ENCODE peak calls at places on chromosomes 4 and X, in four cellular contexts. I is SK-N-SH, S is astrocyte of the spinal cord, E is ascending aorta. M is an unnamed sample.

GRCh38 chr4:118281611-118282442 is 71.0 kb downstream of the PRSS12 start:
- DNase-seq in S (peak; percentile 67), I (no peak), E (no peak), M (peak; percentile 49)

GRCh38 chrX:107288676-107289075 is 82.3 kb downstream of the DNAAF6 start:
- DNase-seq in S (no peak), E (no peak), I (no peak), M (no peak)

GRCh38 chrX:117610806-117611205 is 505.8 kb downstream of the KLHL13 start:
- DNase-seq in E (no peak), S (no peak), I (no peak), M (no peak)

GRCh38 chrX:131187234-131187633 is 101.9 kb downstream of the IGSF1 start:
- DNase-seq in I (no peak), S (no peak), E (no peak), M (no peak)

GRCh38 chrX:77493677-77494553 is 46.7 kb downstream of the FGF16 start:
- DNase-seq in S (peak; percentile 76), E (no peak), I (no peak), M (peak; percentile 23)

GRCh38 chrX:40209951-40210617 is 112.3 kb upstream of the BCOR start:
- DNase-seq in S (peak; percentile 13), I (no peak), E (no peak), M (peak; percentile 27)

GRCh38 chr4:2334826-2335728 is 73.2 kb upstream of the MXD4 start:
- DNase-seq in I (peak; percentile 55), S (no peak), E (no peak), M (no peak)

GRCh38 chr4:66178901-66179300 is 508.6 kb upstream of the EPHA5 start:
- DNase-seq in S (peak; percentile 76), I (no peak), E (no peak), M (peak; percentile 76)

GRCh38 chr4:105113800-105114199 is 32.9 kb upstream of the TET2 start:
- DNase-seq in S (peak; percentile 25), I (no peak), E (no peak), M (no peak)

GRCh38 chr4:142112451-142112850 is 476.1 kb downstream of the IL15 start:
- DNase-seq in S (no peak), E (no peak), I (no peak), M (no peak)

GRCh38 chr4:184538023-184538599 is 63.8 kb upstream of the IRF2 start:
- DNase-seq in S (peak; percentile 93), I (peak; percentile 79), E (peak; percentile 62), M (peak; percentile 95)

GRCh38 chrX:75911716-75912115 is 126.7 kb upstream of the MAGEE2 start:
- DNase-seq in S (no peak), I (no peak), E (no peak), M (no peak)

GRCh38 chr4:19497692-19498091 is 754.0 kb upstream of the SLIT2 start:
- DNase-seq in E (no peak), I (no peak), S (no peak), M (no peak)

GRCh38 chrX:112631892-112632291 is 47.8 kb downstream of the LHFPL1 start:
- DNase-seq in S (no peak), I (no peak), E (no peak), M (no peak)

GRCh38 chr4:155799794-155800123 is 40.9 kb downstream of the GUCY1B1 start:
- DNase-seq in E (no peak), S (no peak), I (no peak), M (no peak)

GRCh38 chr4:155799106-155799793 is 40.4 kb downstream of the GUCY1B1 start:
- DNase-seq in E (no peak), I (no peak), S (no peak), M (peak; percentile 47)

GRCh38 chr4:155794589-155794988 is 35.8 kb downstream of the GUCY1B1 start:
- DNase-seq in I (no peak), E (no peak), S (no peak), M (no peak)

GRCh38 chr4:155800685-155801343 is 42.0 kb downstream of the GUCY1B1 start:
- DNase-seq in I (no peak), S (no peak), E (no peak), M (no peak)

GRCh38 chr4:155796031-155796430 is 37.2 kb downstream of the GUCY1B1 start:
- DNase-seq in S (peak; percentile 74), I (peak; percentile 15), E (no peak), M (no peak)
- TF ChIP-seq CTCF in S (peak; percentile 59), I (peak; percentile 44), E (no peak), M (peak; percentile 51)

GRCh38 chr4:11647433-11647832 is 218.7 kb upstream of the HS3ST1 start:
- DNase-seq in S (no peak), I (no peak), E (no peak), M (no peak)

DNA sequence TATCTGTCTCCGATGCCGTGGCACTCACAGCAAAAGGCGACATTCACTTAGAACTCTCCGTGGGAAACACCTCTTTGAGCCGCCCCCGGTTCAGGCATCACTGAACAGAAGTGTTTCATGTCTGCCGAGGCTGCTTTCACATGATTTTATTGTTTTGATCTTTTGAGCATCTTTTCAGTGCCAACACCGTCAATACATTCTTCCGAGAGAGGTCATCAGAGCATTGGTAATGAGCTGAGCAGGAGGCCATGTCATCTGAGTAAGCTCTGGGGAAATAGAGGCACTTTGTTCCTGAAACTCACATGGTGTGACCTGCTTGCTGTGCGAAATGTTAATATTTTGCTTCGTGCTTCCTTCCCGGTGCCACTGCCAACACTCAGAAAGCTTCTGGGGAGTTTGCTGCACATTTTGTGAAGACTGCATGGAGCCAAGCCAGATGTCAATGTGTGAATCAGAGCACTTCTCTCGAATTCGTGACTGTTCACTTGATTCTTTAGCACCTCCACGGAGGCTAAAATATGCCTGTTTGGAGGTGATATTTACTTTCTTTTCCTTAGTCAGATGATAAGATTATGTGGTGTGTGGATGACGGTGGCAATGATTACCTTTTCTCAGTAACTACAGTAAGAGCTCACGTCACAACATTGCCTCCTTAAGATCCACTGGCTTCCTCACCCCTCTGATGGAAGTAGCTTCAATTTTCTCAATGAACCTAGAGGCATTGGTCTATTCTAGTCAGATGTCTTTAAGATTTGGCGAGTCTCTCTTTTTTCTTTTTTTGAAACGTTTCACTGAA is 222.3 kb upstream of the HS3ST1 start:
- DNase-seq in I (no peak), S (peak; percentile 17), E (no peak), M (peak; percentile 43)
- H3K4me3 ChIP-seq in I (no peak overlapping the region), S (no peak overlapping the region), E (no peak overlapping the region), M (no peak overlapping the region)

GRCh38 chr4:163193717-163194116 is 27.0 kb upstream of the NAF1 start:
- DNase-seq in E (no peak), I (peak; percentile 3), S (no peak), M (no peak)

GRCh38 chr4:163195247-163195765 is 28.6 kb upstream of the NAF1 start:
- DNase-seq in I (no peak), S (no peak), E (no peak), M (no peak)

GRCh38 chr4:163194593-163194992 is 27.9 kb upstream of the NAF1 start:
- DNase-seq in S (no peak), I (no peak), E (no peak), M (no peak)

GRCh38 chr4:163196904-163197505 is 30.3 kb upstream of the NAF1 start:
- DNase-seq in I (no peak), S (no peak), E (no peak), M (no peak)

GRCh38 chr4:163191999-163192398 is 25.3 kb upstream of the NAF1 start:
- DNase-seq in E (no peak), I (no peak), S (no peak), M (no peak)
- TF ChIP-seq CTCF in E (no peak), I (peak; percentile 20), S (no peak), M (no peak)

GRCh38 chr4:158090323-158090722 is 82.5 kb downstream of the GASK1B start:
- DNase-seq in S (peak; percentile 34), E (no peak), I (no peak), M (peak; percentile 78)
- H3K4me3 ChIP-seq in S (no peak overlapping the region), E (peak overlapping the region; percentile 35), I (no peak overlapping the region), M (no peak overlapping the region)

GRCh38 chr4:16085822-16086221 is 2.0 kb upstream of the PROM1 start:
- DNase-seq in E (no peak), S (no peak), I (no peak), M (no peak)

GRCh38 chr4:16082038-16082423 is 1.8 kb downstream of the PROM1 start:
- DNase-seq in I (peak; percentile 27), E (no peak), S (no peak), M (no peak)

GRCh38 chr4:16079046-16079445 is 4.8 kb downstream of the PROM1 start:
- DNase-seq in I (no peak), S (no peak), E (no peak), M (no peak)

GRCh38 chr4:16083217-16084191 is at the start of gene PROM1:
- DNase-seq in S (no peak), E (no peak), I (peak; percentile 81), M (no peak)

GRCh38 chr4:16082424-16083216 is 1.2 kb downstream of the PROM1 start:
- DNase-seq in S (no peak), E (no peak), I (peak; percentile 73), M (no peak)
- TF ChIP-seq CTCF in S (no peak), E (no peak), I (no peak), M (no peak)

GRCh38 chr4:27574743-27575142 is 714.1 kb downstream of the STIM2 start:
- DNase-seq in S (no peak), I (no peak), E (no peak), M (no peak)

GRCh38 chr4:27568236-27568951 is 707.8 kb downstream of the STIM2 start:
- DNase-seq in E (no peak), S (no peak), I (no peak), M (no peak)

GRCh38 chr4:27568952-27569319 is 708.3 kb downstream of the STIM2 start:
- DNase-seq in I (no peak), S (no peak), E (no peak), M (no peak)
- H3K4me3 ChIP-seq in I (no peak overlapping the region), S (no peak overlapping the region), E (no peak overlapping the region), M (no peak overlapping the region)

DNA sequence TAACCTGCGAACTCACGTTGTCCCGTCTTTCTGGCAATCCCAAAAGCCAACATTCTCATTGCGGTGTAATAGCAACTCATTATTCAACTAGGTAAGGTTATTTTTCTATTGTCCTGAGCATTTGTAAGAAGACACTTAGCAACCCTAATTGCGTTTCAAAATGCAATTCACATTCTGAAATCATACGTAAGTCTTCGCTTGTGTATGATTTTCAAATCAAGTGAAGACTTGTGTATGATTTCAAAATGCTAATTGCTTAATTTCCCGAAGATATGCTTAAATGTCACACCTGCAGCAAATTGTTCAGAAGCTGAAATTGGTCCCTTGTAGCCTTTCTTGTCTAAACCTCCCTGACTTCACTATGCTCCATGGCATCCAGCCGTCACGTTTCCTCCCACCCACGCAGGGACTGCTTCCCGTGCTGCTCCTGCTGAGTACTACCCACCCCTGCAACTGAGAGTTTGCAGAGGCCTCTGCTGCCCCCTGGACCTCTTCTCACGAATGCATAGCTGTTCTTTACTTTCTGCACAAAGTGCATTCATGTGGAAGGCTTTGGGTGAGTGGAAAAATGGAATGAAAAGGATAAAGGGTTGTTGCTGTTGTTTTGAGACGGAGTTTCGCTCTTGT is 40.8 kb upstream of the CLDN24 start:
- DNase-seq in E (no peak), I (no peak), S (peak; percentile 16), M (peak; percentile 16)
- TF ChIP-seq CTCF in E (no peak), I (no peak), S (peak; percentile 25), M (peak; percentile 30)

M was measured in fibroblast of the aortic adventitia.